ENCODE peak calls at places on chromosomes 16 and 17, in ten cellular contexts. P, Y, J, O, U, K, H, N, L and Q are unnamed samples.

GRCh38 chr17:48026503-48027321 is 10.9 kb downstream of the COPZ2 start:
- DNase-seq in P (peak; percentile 54), L (peak; percentile 67), Y (peak; percentile 85), N (peak; percentile 91), U (peak; percentile 92), K (peak; percentile 62), O (peak; percentile 41), H (peak; percentile 91), J (peak; percentile 62), Q (peak; percentile 93)

GRCh38 chr16:14489460-14489859 is 140.6 kb downstream of the PARN start:
- DNase-seq in J (no peak), Y (peak; percentile 5), U (peak; percentile 50), L (no peak), K (no peak), P (no peak), H (no peak), O (no peak), N (peak; percentile 46), Q (peak; percentile 18)

GRCh38 chr16:54628796-54629625 is 301.7 kb upstream of the IRX5 start:
- DNase-seq in U (no peak), P (no peak), K (no peak), J (no peak), Y (no peak), H (no peak), N (no peak), L (no peak), O (no peak), Q (no peak)

GRCh38 chr17:43434902-43435319 is 36.1 kb downstream of the ARL4D start:
- DNase-seq in J (no peak), O (no peak), K (no peak), N (no peak), Y (no peak), H (no peak), L (no peak), U (no peak), P (no peak), Q (no peak)

GRCh38 chr16:2835638-2836493 is 5.8 kb downstream of the ZG16B start:
- DNase-seq in Y (no peak), U (no peak), H (peak; percentile 97), O (no peak), P (no peak), J (no peak), K (no peak), N (no peak), L (no peak), Q (peak; percentile 96)

GRCh38 chr17:19311421-19312215 is 50.9 kb downstream of the B9D1 start:
- DNase-seq in J (no peak), P (no peak), L (no peak), N (no peak), H (peak; percentile 65), O (no peak), Y (no peak), U (no peak), K (no peak), Q (peak; percentile 37)

GRCh38 chr17:8225813-8226535 is 15.6 kb upstream of the AURKB start:
- DNase-seq in K (peak; percentile 67), Y (peak; percentile 76), L (peak; percentile 72), O (no peak), H (peak; percentile 89), P (no peak), N (no peak), U (no peak), J (no peak), Q (peak; percentile 42)

GRCh38 chr16:57667526-57668258 is 414 bp upstream of the ADGRG3 start:
- DNase-seq in L (no peak), Y (no peak), K (no peak), U (peak; percentile 90), N (peak; percentile 50), J (no peak), P (no peak), H (peak; percentile 37), O (no peak), Q (no peak)

GRCh38 chr17:30600830-30601494 is 123.8 kb downstream of the GOSR1 start:
- DNase-seq in K (peak; percentile 3), U (peak; percentile 61), L (no peak), Y (peak; percentile 18), H (peak; percentile 36), N (peak; percentile 55), P (no peak), O (peak; percentile 4), J (no peak), Q (peak; percentile 53)

GRCh38 chr17:31431795-31432658 is 40.6 kb downstream of the RAB11FIP4 start:
- DNase-seq in O (no peak), J (no peak), Y (no peak), H (no peak), N (no peak), U (peak; percentile 78), K (no peak), L (no peak), P (no peak), Q (no peak)

GRCh38 chr17:39169101-39169500 is 3.1 kb upstream of the ARL5C start:
- DNase-seq in P (no peak), N (no peak), L (no peak), H (no peak), U (no peak), J (no peak), O (no peak), Y (no peak), K (no peak), Q (no peak)

GRCh38 chr17:16342979-16343378 is 10.3 kb downstream of the CENPV start:
- DNase-seq in L (no peak), N (no peak), P (no peak), U (no peak), K (no peak), O (no peak), J (no peak), Y (no peak), H (peak; percentile 53), Q (no peak)

GRCh38 chr17:31627960-31628359 is 231.1 kb downstream of the COPRS start:
- DNase-seq in J (no peak), L (no peak), N (no peak), K (no peak), H (peak; percentile 91), Y (no peak), O (no peak), U (no peak), P (no peak), Q (peak; percentile 72)

GRCh38 chr16:73157861-73158260 is 109.9 kb upstream of the ZFHX3 start:
- DNase-seq in K (no peak), O (no peak), H (no peak), Y (no peak), L (no peak), U (no peak), P (no peak), J (no peak), N (no peak), Q (no peak)

GRCh38 chr17:249236-249993 is 68.0 kb upstream of the DOC2B start:
- DNase-seq in J (no peak), P (no peak), K (no peak), O (no peak), N (no peak), Y (no peak), L (no peak), H (no peak), U (no peak), Q (no peak)

GRCh38 chr17:64188088-64188487 is 58.1 kb upstream of the ERN1 start:
- DNase-seq in J (no peak), Y (no peak), N (no peak), U (no peak), L (no peak), H (no peak), K (no peak), P (no peak), O (no peak), Q (no peak)

GRCh38 chr16:49649013-49649785 is 206.7 kb downstream of the ZNF423 start:
- DNase-seq in U (no peak), O (no peak), K (no peak), N (no peak), J (no peak), H (peak; percentile 75), L (no peak), Y (no peak), P (no peak), Q (no peak)

GRCh38 chr16:5790512-5790911 is 692.9 kb upstream of the EEF2KMT start:
- DNase-seq in N (no peak), J (no peak), Y (no peak), O (no peak), K (no peak), U (peak; percentile 56), H (no peak), L (no peak), P (no peak), Q (no peak)